ENCODE peak calls at places on chromosomes 5 and 9, in four cellular contexts. O is K562, R is HL-60, J is GM12878. H is an unnamed sample.

GRCh38 chr9:122346478-122347347 is 24.1 kb upstream of the PTGS1 start:
- DNase-seq in O (no peak), R (no peak), J (no peak), H (no peak)

GRCh38 chr5:59709833-59710232 is 183.7 kb downstream of the PDE4D start:
- DNase-seq in O (no peak), R (no peak), J (no peak), H (no peak)

GRCh38 chr9:74760031-74760700 is 127.6 kb downstream of the TRPM6 start:
- DNase-seq in O (no peak), R (no peak), J (no peak), H (no peak)

GRCh38 chr5:118968406-118968911 is 19.9 kb downstream of the DTWD2 start:
- DNase-seq in O (no peak), R (no peak), J (no peak), H (no peak)

GRCh38 chr5:154727361-154727760 is 27.8 kb upstream of the LARP1 start:
- DNase-seq in O (no peak), R (no peak), J (no peak), H (no peak)

GRCh38 chr5:51214736-51215135 is 168.5 kb upstream of the ISL1 start:
- DNase-seq in O (no peak), R (no peak), J (no peak), H (no peak)

GRCh38 chr9:130282000-130282700 is 16.6 kb downstream of the HMCN2 start:
- DNase-seq in O (no peak), R (no peak), J (no peak), H (no peak)

GRCh38 chr9:73022353-73022752 is 69.5 kb upstream of the ALDH1A1 start:
- DNase-seq in O (no peak), R (no peak), J (no peak), H (no peak)

GRCh38 chr5:169300468-169301385 is at the start of gene SLIT3:
- DNase-seq in O (no peak), R (no peak), J (no peak), H (no peak)

GRCh38 chr9:89497978-89498844 is at the start of gene SEMA4D:
- DNase-seq in O (peak; percentile 54), R (peak; percentile 90), J (no peak), H (peak; percentile 70)

GRCh38 chr5:163908253-163908652 is 402.8 kb downstream of the MAT2B start:
- DNase-seq in O (no peak), R (peak; percentile 20), J (no peak), H (no peak)

GRCh38 chr5:56733580-56733979 is 81.8 kb upstream of the MAP3K1 start:
- DNase-seq in O (no peak), R (no peak), J (no peak), H (no peak)

GRCh38 chr9:15238646-15239045 is 68.4 kb downstream of the TTC39B start:
- DNase-seq in O (no peak), R (no peak), J (no peak), H (no peak)

GRCh38 chr9:136143215-136144001 is 24.7 kb upstream of the TMEM250 start:
- DNase-seq in O (peak; percentile 76), R (peak; percentile 12), J (no peak), H (no peak)

GRCh38 chr9:133832836-133833235 is 94.7 kb upstream of the SARDH start:
- DNase-seq in O (no peak), R (no peak), J (no peak), H (no peak)

GRCh38 chr9:34386656-34387055 is 10.0 kb upstream of the MYORG start:
- DNase-seq in O (no peak), R (no peak), J (no peak), H (no peak)

GRCh38 chr9:15786616-15787015 is 233.8 kb downstream of the CCDC171 start:
- DNase-seq in O (no peak), R (no peak), J (no peak), H (no peak)

GRCh38 chr9:98536542-98537173 is 172.1 kb downstream of the GABBR2 start:
- DNase-seq in O (peak; percentile 82), R (peak; percentile 54), J (peak; percentile 4), H (peak; percentile 39)

GRCh38 chr5:171102877-171103610 is 206.0 kb upstream of the TLX3 start:
- DNase-seq in O (no peak), R (no peak), J (no peak), H (no peak)

GRCh38 chr5:157478726-157479125 is 18.7 kb downstream of the NIPAL4 start:
- DNase-seq in O (no peak), R (no peak), J (no peak), H (no peak)

GRCh38 chr5:116068028-116068632 is 16.7 kb upstream of the COMMD10 start:
- DNase-seq in O (peak; percentile 74), R (peak; percentile 14), J (no peak), H (no peak)

GRCh38 chr9:88537743-88538055 is 2.7 kb downstream of the NXNL2 start:
- DNase-seq in O (no peak), R (peak; percentile 88), J (no peak), H (no peak)

GRCh38 chr5:67249590-67249895 is 52.9 kb upstream of the CD180 start:
- DNase-seq in O (no peak), R (no peak), J (no peak), H (no peak)

GRCh38 chr9:30723656-30724055 is 1660.8 kb upstream of the ACO1 start:
- DNase-seq in O (no peak), R (no peak), J (no peak), H (no peak)

GRCh38 chr9:69671904-69672827 is at the start of gene APBA1:
- DNase-seq in O (peak; percentile 32), R (no peak), J (no peak), H (peak; percentile 30)

GRCh38 chr5:142342128-142342981 is 17.5 kb upstream of the SPRY4 start:
- DNase-seq in O (peak; percentile 39), R (no peak), J (no peak), H (no peak)

GRCh38 chr5:125093776-125094175 is 347.3 kb upstream of the ZNF608 start:
- DNase-seq in O (no peak), R (no peak), J (no peak), H (no peak)

GRCh38 chr9:37100317-37100716 is 20.1 kb upstream of the ZCCHC7 start:
- DNase-seq in O (no peak), R (no peak), J (no peak), H (no peak)

GRCh38 chr9:136568288-136569081 is 22.6 kb upstream of the NOTCH1 start:
- DNase-seq in O (no peak), R (no peak), J (no peak), H (no peak)

GRCh38 chr9:109520475-109521132 is 22.5 kb upstream of the PTPN3 start:
- DNase-seq in O (peak; percentile 73), R (peak; percentile 43), J (peak; percentile 27), H (no peak)

GRCh38 chr5:154101184-154101583 is 62.4 kb downstream of the MFAP3 start:
- DNase-seq in O (no peak), R (no peak), J (no peak), H (no peak)

GRCh38 chr5:34656700-34657549 is 797 bp downstream of the RAI14 start:
- DNase-seq in O (peak; percentile 61), R (no peak), J (no peak), H (peak; percentile 21)

GRCh38 chr5:56876325-56876724 is 33.1 kb upstream of the SETD9 start:
- DNase-seq in O (no peak), R (no peak), J (no peak), H (no peak)

GRCh38 chr9:13948037-13948436 is 365.9 kb downstream of the NFIB start:
- DNase-seq in O (no peak), R (no peak), J (no peak), H (no peak)

GRCh38 chr5:78888580-78889187 is 96.4 kb downstream of the ARSB start:
- DNase-seq in O (no peak), R (no peak), J (no peak), H (no peak)

GRCh38 chr9:114497220-114497619 is 8.1 kb downstream of the WHRN start:
- DNase-seq in O (no peak), R (no peak), J (no peak), H (no peak)

GRCh38 chr5:42995152-42995751 is 44.9 kb downstream of the ANXA2R start:
- DNase-seq in O (peak; percentile 27), R (no peak), J (no peak), H (no peak)

GRCh38 chr5:81972496-81972791 is 621 bp downstream of the ATG10 start:
- DNase-seq in O (no peak), R (no peak), J (no peak), H (no peak)

GRCh38 chr5:9505215-9505614 is 40.7 kb downstream of the SEMA5A start:
- DNase-seq in O (no peak), R (no peak), J (no peak), H (no peak)

GRCh38 chr5:112795944-112796678 is 58.4 kb downstream of the APC start:
- DNase-seq in O (peak; percentile 39), R (no peak), J (no peak), H (no peak)
- TF ChIP-seq SPI1 in O (no peak), R (no peak), J (no peak), H (peak; percentile 57)

GRCh38 chr9:2142212-2142611 is 127.1 kb downstream of the SMARCA2 start:
- DNase-seq in O (no peak), R (no peak), J (no peak), H (no peak)
- TF ChIP-seq SPI1 in O (no peak), R (no peak), J (no peak), H (no peak)

DNA sequence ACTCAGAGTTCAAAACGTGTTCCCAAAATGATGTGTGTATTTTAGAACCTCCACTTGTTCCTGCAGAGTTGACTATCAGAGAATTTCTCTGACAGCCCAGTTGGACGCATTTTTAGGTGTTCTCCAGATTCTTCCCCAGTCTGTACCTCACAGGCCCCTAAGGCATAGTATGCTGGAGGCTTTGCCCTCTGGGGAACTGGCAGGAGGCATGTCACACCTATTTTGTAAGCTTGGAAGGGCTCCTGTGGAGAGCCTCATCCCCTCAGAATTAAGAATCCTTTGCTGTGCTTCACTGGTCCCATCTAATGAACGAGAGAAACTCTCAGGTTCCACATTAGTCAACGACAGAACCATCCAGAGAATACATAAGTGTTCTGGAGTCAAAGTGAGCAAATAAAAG is 144.1 kb upstream of the SLC30A5 start:
- DNase-seq in O (no peak), R (no peak), J (no peak), H (no peak)
- TF ChIP-seq SPI1 in O (no peak), R (no peak), J (no peak), H (no peak)

GRCh38 chr9:126203313-126203712 is 123.3 kb upstream of the MVB12B start:
- DNase-seq in O (peak; percentile 34), R (no peak), J (no peak), H (no peak)
- TF ChIP-seq SPI1 in O (no peak), R (no peak), J (no peak), H (no peak)

GRCh38 chr9:107784235-107784958 is 294.8 kb upstream of the KLF4 start:
- DNase-seq in O (peak; percentile 97), R (no peak), J (no peak), H (no peak)

GRCh38 chr9:107786561-107786960 is 297.0 kb upstream of the KLF4 start:
- DNase-seq in O (no peak), R (no peak), J (no peak), H (no peak)

GRCh38 chr9:107782789-107783188 is 293.2 kb upstream of the KLF4 start:
- DNase-seq in O (peak; percentile 29), R (peak; percentile 38), J (no peak), H (no peak)

GRCh38 chr9:107778666-107779065 is 289.1 kb upstream of the KLF4 start:
- DNase-seq in O (no peak), R (no peak), J (no peak), H (no peak)

GRCh38 chr9:107782381-107782780 is 292.8 kb upstream of the KLF4 start:
- DNase-seq in O (no peak), R (peak; percentile 12), J (no peak), H (no peak)
- TF ChIP-seq SPI1 in O (no peak), R (no peak), J (no peak), H (no peak)